ENCODE peak calls at places on chromosomes 13 and 19, in seven cellular contexts. F, T, A, W, B, Y and U are unnamed samples. For H3K4me1, the result is how much of the 10 kb centered on the place peaks cover.

GRCh38 chr19:3055741-3056453 is 6.4 kb downstream of the TLE5 start:
- DNase-seq in F (no peak), T (no peak), A (no peak), W (no peak), B (no peak), Y (no peak), U (peak)

GRCh38 chr13:110014719-110015118 is 228.3 kb upstream of the IRS2 start:
- DNase-seq in F (no peak), T (no peak), A (no peak), W (no peak), B (no peak), Y (no peak), U (peak)

GRCh38 chr19:15836345-15836594 is 20.8 kb upstream of the OR10H1 start:
- DNase-seq in F (no peak), T (peak), A (no peak), W (no peak), B (no peak), Y (no peak), U (peak)

GRCh38 chr19:5587661-5588060 is 19.9 kb upstream of the TINCR start:
- DNase-seq in F (no peak), T (no peak), A (peak), W (no peak), B (no peak), Y (no peak), U (no peak)

GRCh38 chr19:30340724-30341595 is 31.2 kb upstream of the ZNF536 start:
- DNase-seq in F (no peak), T (no peak), A (peak), W (no peak), B (no peak), Y (no peak), U (no peak)

GRCh38 chr19:27672309-27673047 is 1540.5 kb downstream of the UQCRFS1 start:
- DNase-seq in F (no peak), T (no peak), A (no peak), W (no peak), B (no peak), Y (no peak), U (no peak)

GRCh38 chr19:35226748-35227147 is 1.8 kb downstream of the FAM187B start:
- DNase-seq in F (no peak), T (no peak), A (no peak), W (no peak), B (no peak), Y (no peak), U (no peak)

GRCh38 chr13:94093652-94094310 is 385.7 kb downstream of the DCT start:
- DNase-seq in F (no peak), T (peak), A (no peak), W (no peak), B (no peak), Y (no peak), U (no peak)

GRCh38 chr13:21234537-21234936 is 58.1 kb downstream of the MRPL57 start:
- DNase-seq in F (no peak), T (no peak), A (peak), W (no peak), B (peak), Y (no peak), U (no peak)

GRCh38 chr19:41801682-41802317 is 5.4 kb downstream of the CEACAM3 start:
- DNase-seq in F (no peak), T (no peak), A (no peak), W (no peak), B (no peak), Y (no peak), U (no peak)

GRCh38 chr19:33781996-33782395 is 14.7 kb upstream of the KCTD15 start:
- DNase-seq in F (no peak), T (peak), A (no peak), W (no peak), B (no peak), Y (no peak), U (peak)

GRCh38 chr19:2477732-2478191 is 1.8 kb downstream of the GADD45B start:
- DNase-seq in F (no peak), T (peak), A (no peak), W (no peak), B (no peak), Y (no peak), U (no peak)

GRCh38 chr13:26707122-26708006 is 53.2 kb downstream of the GPR12 start:
- DNase-seq in F (peak), T (peak), A (peak), W (no peak), B (peak), Y (peak), U (peak)

GRCh38 chr19:18487576-18488402 is 34.1 kb downstream of the ELL start:
- DNase-seq in F (no peak), T (no peak), A (no peak), W (no peak), B (no peak), Y (no peak), U (no peak)

GRCh38 chr13:47178090-47178950 is 281.5 kb upstream of the HTR2A start:
- DNase-seq in F (peak), T (no peak), A (no peak), W (no peak), B (no peak), Y (no peak), U (no peak)

GRCh38 chr19:28468701-28469459 is 744.1 kb downstream of the UQCRFS1 start:
- DNase-seq in F (peak), T (no peak), A (no peak), W (no peak), B (no peak), Y (no peak), U (no peak)

GRCh38 chr19:45153339-45154063 is 7.3 kb downstream of the NKPD1 start:
- DNase-seq in F (peak), T (peak), A (peak), W (no peak), B (no peak), Y (no peak), U (no peak)

GRCh38 chr13:94722596-94722995 is 10.3 kb upstream of the SOX21 start:
- DNase-seq in F (no peak), T (no peak), A (no peak), W (no peak), B (no peak), Y (no peak), U (no peak)

GRCh38 chr19:49017666-49018351 is 918 bp upstream of the LHB start:
- DNase-seq in F (peak), T (peak), A (peak), W (no peak), B (peak), Y (no peak), U (peak)

GRCh38 chr19:48342841-48343540 is 17.6 kb downstream of the EMP3 start:
- DNase-seq in F (peak), T (peak), A (no peak), W (no peak), B (no peak), Y (no peak), U (peak)

GRCh38 chr19:4624733-4625362 is 14.5 kb upstream of the TNFAIP8L1 start:
- DNase-seq in F (peak), T (peak), A (no peak), W (no peak), B (peak), Y (no peak), U (peak)

DNA sequence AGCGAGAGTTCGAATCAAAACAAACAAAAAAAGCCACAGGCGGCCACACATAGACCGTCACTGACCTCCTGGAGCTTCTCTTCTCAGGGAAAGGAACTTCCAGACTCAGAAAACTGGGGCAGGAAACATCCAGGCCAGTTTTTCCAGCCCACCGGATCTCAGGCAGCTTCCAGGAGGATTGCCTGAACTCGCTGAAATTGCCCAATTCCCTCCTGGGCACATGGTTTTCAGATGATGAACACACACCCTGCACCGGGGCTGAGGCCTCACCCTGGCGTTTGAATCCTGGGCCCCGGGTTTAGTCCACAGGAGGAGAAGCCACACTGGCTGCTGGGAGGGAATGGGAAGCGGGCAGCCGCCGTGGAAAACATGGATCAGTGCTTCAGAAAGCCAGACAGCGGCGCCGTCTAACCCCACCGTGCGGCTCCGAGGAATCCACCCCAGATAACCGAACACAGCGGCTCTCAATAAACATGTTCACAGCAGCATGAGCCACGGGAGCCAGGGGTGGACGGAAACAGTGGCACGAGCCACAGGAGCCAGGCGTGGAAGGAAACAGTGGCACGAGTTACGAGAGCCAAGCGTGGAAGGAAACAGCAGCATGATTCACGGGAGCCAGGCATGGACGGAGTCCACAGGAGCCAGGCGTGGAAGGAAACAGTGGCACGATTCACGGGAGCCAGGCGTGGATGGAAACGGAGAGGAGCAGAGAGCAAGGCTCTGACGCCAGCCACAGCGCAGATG is 18.2 kb upstream of the PTBP1 start:
- DNase-seq in F (no peak), T (peak), A (no peak), W (no peak), B (peak), Y (no peak), U (peak)
- TF ChIP-seq USF2 in F (no peak), T (peak), A (no peak), W (no peak), B (no peak), Y (no peak), U (no peak)

DNA sequence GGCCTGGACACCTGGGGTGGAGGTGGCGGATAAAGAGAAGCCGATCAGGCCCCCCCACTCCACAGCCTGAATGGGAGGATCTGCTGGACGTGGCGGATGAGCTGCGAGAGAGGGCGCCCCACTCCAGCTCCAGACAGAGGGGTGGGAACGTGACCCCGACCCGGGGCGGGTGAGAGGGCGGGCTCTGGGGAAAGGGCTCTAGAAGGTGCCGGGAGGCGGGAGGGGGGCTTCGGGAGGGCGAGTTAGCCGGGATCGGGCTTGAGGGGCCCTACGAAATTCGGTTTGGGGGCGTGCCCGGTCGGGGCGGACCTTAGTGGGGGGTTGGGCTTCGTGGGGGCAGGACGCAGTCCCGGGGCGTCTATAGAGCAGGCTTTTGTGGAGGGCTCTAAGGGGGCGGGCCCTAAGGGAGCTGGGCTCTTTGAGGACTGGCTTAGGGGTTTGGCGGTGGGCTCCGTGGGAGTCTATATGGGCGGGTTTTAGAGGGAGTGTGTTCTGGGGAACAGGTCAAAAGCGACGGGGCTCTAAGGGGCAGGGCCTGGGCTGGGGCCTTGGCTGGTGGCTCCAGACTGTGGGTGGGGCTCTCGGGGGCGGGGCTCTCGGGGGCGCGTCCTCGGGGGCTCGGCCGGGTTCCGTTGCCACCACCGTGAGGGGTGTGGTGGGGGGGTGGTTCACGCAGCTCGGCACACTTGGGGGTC is 4.1 kb upstream of the NANOS3 start:
- DNase-seq in F (peak), T (no peak), A (peak), W (no peak), B (no peak), Y (no peak), U (peak)
- H3K4me2 ChIP-seq in F (peak), T (no peak), A (no peak), W (peak), B (peak), Y (peak), U (peak)

DNA sequence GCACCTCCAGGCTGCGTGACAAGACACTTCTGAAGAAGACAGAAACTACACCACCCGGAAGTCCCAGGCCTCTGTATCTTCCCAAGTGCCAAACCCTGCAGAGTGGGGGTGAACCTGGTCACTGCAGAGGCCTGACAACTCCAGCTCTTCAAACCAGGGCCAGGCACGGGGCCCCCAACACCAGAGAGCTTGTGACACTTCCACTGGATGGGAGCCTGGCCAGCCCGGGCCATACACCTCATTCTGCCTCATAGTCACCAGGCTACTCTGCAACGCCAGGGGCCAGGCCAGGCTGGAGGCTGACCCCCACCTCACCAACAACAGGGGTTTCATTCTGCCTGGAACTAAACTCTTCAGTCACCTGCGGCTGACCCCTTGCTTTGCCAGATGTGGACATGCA is 23.1 kb downstream of the TUBA3C start:
- DNase-seq in F (no peak), T (no peak), A (no peak), W (no peak), B (no peak), Y (no peak), U (no peak)
- H3K4me1 ChIP-seq in F (under half), T (under half), A (under half), W (under half), B (under half), Y (under half), U (under half)

GRCh38 chr19:58570770-58571574 is 2.2 kb downstream of the MZF1 start:
- DNase-seq in F (no peak), T (no peak), A (no peak), W (no peak), B (no peak), Y (no peak), U (no peak)

GRCh38 chr19:58571575-58571947 is 1.6 kb downstream of the MZF1 start:
- DNase-seq in F (no peak), T (no peak), A (no peak), W (no peak), B (no peak), Y (no peak), U (no peak)

GRCh38 chr19:58572818-58573657 is at the start of gene MZF1:
- DNase-seq in F (peak), T (peak), A (peak), W (peak), B (peak), Y (peak), U (peak)

GRCh38 chr19:58573658-58574164 is 576 bp upstream of the MZF1 start:
- DNase-seq in F (no peak), T (no peak), A (no peak), W (no peak), B (no peak), Y (no peak), U (no peak)

DNA sequence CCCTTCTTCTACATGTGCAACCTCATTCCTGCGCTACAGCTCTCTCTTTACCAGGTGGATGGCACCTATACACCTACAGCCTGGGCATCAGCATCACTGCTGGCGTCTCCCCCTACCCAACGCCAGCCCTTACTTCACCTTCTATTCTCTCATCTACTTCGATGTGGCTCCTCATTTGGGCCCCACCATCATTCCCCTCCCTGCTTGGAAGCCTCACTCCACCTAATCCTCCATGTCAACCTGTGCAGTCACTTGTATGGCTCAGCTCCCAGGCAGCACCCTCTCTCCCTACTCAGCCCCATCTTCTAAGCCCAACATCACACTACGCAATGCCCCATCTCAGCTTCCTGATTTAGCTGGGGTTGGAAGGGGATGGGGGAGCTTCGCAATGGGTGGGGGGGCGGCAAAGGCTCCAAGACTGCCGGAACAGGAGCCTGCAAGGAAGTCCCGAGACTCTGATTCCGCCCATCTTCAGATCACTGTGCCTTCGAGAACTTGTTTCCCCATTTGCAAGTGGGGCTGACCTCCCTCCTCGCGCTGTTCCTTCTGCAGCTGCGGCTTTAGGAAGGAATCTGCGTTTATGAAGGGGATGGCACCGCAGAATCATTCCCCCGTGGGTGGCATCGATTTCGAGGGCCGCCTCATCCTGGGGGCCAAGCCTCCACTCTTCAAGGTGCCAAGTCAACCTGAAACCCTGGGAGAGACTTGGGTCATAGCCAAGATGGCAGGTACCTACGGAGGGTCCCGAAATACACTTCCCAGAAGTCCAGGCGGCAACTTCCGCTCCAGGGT is 913 bp downstream of the MZF1 start:
- DNase-seq in F (no peak), T (no peak), A (no peak), W (no peak), B (no peak), Y (no peak), U (no peak)
- TF ChIP-seq USF2 in F (no peak), T (no peak), A (no peak), W (no peak), B (no peak), Y (no peak), U (no peak)

GRCh38 chr13:73189365-73189764 is 130.6 kb downstream of the KLF5 start:
- DNase-seq in F (no peak), T (no peak), A (no peak), W (no peak), B (no peak), Y (no peak), U (no peak)

GRCh38 chr13:73193541-73193940 is 134.7 kb downstream of the KLF5 start:
- DNase-seq in F (no peak), T (no peak), A (no peak), W (no peak), B (no peak), Y (no peak), U (no peak)

GRCh38 chr13:73187106-73187505 is 128.3 kb downstream of the KLF5 start:
- DNase-seq in F (no peak), T (no peak), A (no peak), W (no peak), B (no peak), Y (no peak), U (no peak)

GRCh38 chr13:73190477-73190876 is 131.7 kb downstream of the KLF5 start:
- DNase-seq in F (no peak), T (no peak), A (no peak), W (no peak), B (no peak), Y (no peak), U (no peak)

DNA sequence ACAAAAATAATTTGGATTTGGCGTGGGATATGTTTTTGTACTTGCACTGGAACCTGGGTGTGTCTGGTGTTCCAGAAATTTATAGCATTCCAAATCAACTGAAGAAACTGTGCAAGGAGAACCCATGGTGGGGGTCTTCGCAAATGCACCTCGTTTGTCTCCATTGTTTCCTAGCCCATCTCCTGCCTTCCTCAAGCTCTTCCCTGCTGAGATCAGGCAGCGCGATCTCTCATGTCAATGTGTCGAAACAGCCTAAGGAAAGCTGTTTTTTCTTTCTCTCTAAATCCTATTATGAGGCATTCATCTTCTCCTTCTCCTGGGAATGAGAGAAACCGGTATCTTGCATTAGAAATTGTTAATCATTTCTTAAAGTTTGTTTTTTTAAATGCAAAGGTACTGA is 131.0 kb downstream of the KLF5 start:
- DNase-seq in F (no peak), T (no peak), A (no peak), W (no peak), B (no peak), Y (no peak), U (no peak)
- H3K4me2 ChIP-seq in F (no peak), T (no peak), A (no peak), W (no peak), B (peak), Y (no peak), U (peak)

DNA sequence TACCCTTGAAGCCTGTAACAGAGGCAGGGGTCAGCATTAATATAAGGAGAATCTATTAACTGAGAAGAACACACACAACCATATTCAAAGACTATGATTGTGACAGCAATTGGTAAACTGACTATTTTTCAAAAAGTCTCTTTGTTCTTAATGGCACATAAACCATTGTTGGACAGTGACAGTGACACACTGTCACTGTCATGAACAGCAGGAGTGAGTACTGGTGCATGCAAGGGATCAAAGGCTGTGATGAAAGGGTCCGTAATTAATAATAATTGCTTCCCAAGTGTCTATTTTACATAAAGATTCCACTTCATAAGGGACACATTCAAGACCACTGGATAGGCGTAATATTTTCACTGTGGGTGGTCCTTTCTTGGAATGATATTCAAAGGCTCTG is 50.8 kb downstream of the LHFPL6 start:
- DNase-seq in F (no peak), T (no peak), A (no peak), W (no peak), B (no peak), Y (no peak), U (no peak)
- H3K4me1 ChIP-seq in F (under half), T (under half), A (under half), W (under half), B (under half), Y (under half), U (under half)